ENCODE peak calls at places on chromosome 2, in nine cellular contexts. Y is activated naive CD4-positive, alpha-beta T cell treated with anti-CD3 and anti-CD28 coated beads, Interleukin-2, amount 50 U/mL, for 16 hours; U is endothelial cell of umbilical vein; D is upper lobe of right lung; I is LHCN-M2; Z is hepatocyte; C is Caki2; M is pancreas; H is T follicular helper cell. R is an unnamed sample.
A peak's percentile ranks its signal among the peaks of the same experiment; 100 is the strongest.

GRCh38 chr2:68250652-68251186 is 1.6 kb downstream of the PPP3R1 start:
- DNase-seq in Y (no peak), U (no peak), D (no peak), I (no peak), Z (no peak), C (no peak), M (no peak), H (no peak), R (no peak)

GRCh38 chr2:187689372-187689771 is 135.1 kb upstream of the TFPI start:
- DNase-seq in Y (no peak), U (peak; percentile 71), D (no peak), I (peak; percentile 48), Z (no peak), C (peak; percentile 5), M (no peak), H (no peak), R (no peak)

GRCh38 chr2:70692256-70692655 is 75.7 kb downstream of the ADD2 start:
- DNase-seq in Y (no peak), U (no peak), D (peak; percentile 39), I (no peak), Z (no peak), C (no peak), M (no peak), H (no peak), R (no peak)

GRCh38 chr2:224312741-224313140 is 89.2 kb downstream of the FAM124B start:
- DNase-seq in Y (no peak), U (no peak), D (no peak), I (peak; percentile 3), Z (no peak), C (no peak), M (no peak), H (no peak), R (no peak)

GRCh38 chr2:220194630-220195029 is 567.2 kb downstream of the SLC4A3 start:
- DNase-seq in Y (no peak), U (no peak), D (no peak), I (no peak), Z (no peak), C (no peak), M (no peak), H (no peak), R (no peak)

GRCh38 chr2:42954227-42954962 is 162.0 kb upstream of the HAAO start:
- DNase-seq in Y (no peak), U (no peak), D (no peak), I (peak; percentile 77), Z (no peak), C (peak; percentile 31), M (no peak), H (no peak), R (no peak)

GRCh38 chr2:35510641-35511040 is 844.9 kb upstream of the CRIM1 start:
- DNase-seq in Y (no peak), U (peak; percentile 92), D (no peak), I (no peak), Z (no peak), C (no peak), M (no peak), H (no peak), R (no peak)

GRCh38 chr2:137411556-137411955 is 552.7 kb upstream of the HNMT start:
- DNase-seq in Y (no peak), U (no peak), D (no peak), I (no peak), Z (peak; percentile 20), C (no peak), M (no peak), H (no peak), R (no peak)

GRCh38 chr2:205148756-205149155 is 533.5 kb upstream of the NRP2 start:
- DNase-seq in Y (no peak), U (no peak), D (no peak), I (no peak), Z (no peak), C (no peak), M (no peak), H (no peak), R (no peak)

GRCh38 chr2:86695053-86695691 is 24.9 kb upstream of the RMND5A start:
- DNase-seq in Y (no peak), U (no peak), D (no peak), I (peak; percentile 89), Z (peak; percentile 85), C (peak; percentile 98), M (no peak), H (no peak), R (no peak)

GRCh38 chr2:25814681-25815080 is 63.6 kb downstream of the ASXL2 start:
- DNase-seq in Y (no peak), U (no peak), D (no peak), I (no peak), Z (no peak), C (no peak), M (no peak), H (no peak), R (no peak)

GRCh38 chr2:76958749-76959148 is 563.4 kb downstream of the LRRTM4 start:
- DNase-seq in Y (no peak), U (peak; percentile 2), D (no peak), I (no peak), Z (peak; percentile 52), C (peak; percentile 11), M (no peak), H (no peak), R (no peak)

GRCh38 chr2:122421777-122422176 is 666.3 kb downstream of the TSN start:
- DNase-seq in Y (no peak), U (no peak), D (no peak), I (no peak), Z (no peak), C (no peak), M (no peak), H (no peak), R (no peak)

GRCh38 chr2:220460257-220460985 is 833.0 kb downstream of the SLC4A3 start:
- DNase-seq in Y (no peak), U (no peak), D (no peak), I (peak; percentile 15), Z (no peak), C (no peak), M (no peak), H (no peak), R (no peak)

GRCh38 chr2:128424806-128425205 is 106.1 kb upstream of the HS6ST1 start:
- DNase-seq in Y (no peak), U (no peak), D (peak; percentile 43), I (no peak), Z (no peak), C (no peak), M (no peak), H (no peak), R (no peak)

GRCh38 chr2:4803396-4803795 is 888.8 kb upstream of the SOX11 start:
- DNase-seq in Y (no peak), U (no peak), D (no peak), I (no peak), Z (no peak), C (no peak), M (no peak), H (no peak), R (no peak)

GRCh38 chr2:53911434-53912189 is 51.8 kb upstream of the GPR75 start:
- DNase-seq in Y (no peak), U (peak; percentile 5), D (no peak), I (peak; percentile 3), Z (no peak), C (no peak), M (no peak), H (no peak), R (no peak)

GRCh38 chr2:144553379-144553778 is 33.5 kb upstream of the ZEB2 start:
- DNase-seq in Y (no peak), U (peak; percentile 51), D (no peak), I (peak; percentile 91), Z (no peak), C (peak; percentile 89), M (no peak), H (no peak), R (no peak)

GRCh38 chr2:17538022-17538843 is 2.3 kb upstream of the VSNL1 start:
- DNase-seq in Y (no peak), U (peak; percentile 17), D (no peak), I (no peak), Z (peak; percentile 18), C (peak; percentile 82), M (no peak), H (no peak), R (peak; percentile 62)

GRCh38 chr2:151619337-151619989 is 114.8 kb downstream of the NEB start:
- DNase-seq in Y (no peak), U (peak; percentile 97), D (no peak), I (no peak), Z (no peak), C (peak; percentile 67), M (no peak), H (no peak), R (no peak)

GRCh38 chr2:109637749-109638570 is 23.8 kb downstream of the SOWAHC start:
- DNase-seq in Y (no peak), U (no peak), D (no peak), I (no peak), Z (no peak), C (no peak), M (no peak), H (no peak), R (no peak)

GRCh38 chr2:187655001-187655400 is 100.8 kb upstream of the TFPI start:
- DNase-seq in Y (no peak), U (no peak), D (no peak), I (no peak), Z (no peak), C (no peak), M (no peak), H (no peak), R (no peak)

GRCh38 chr2:42128731-42129486 is 40.2 kb upstream of the EML4 start:
- DNase-seq in Y (no peak), U (peak; percentile 44), D (no peak), I (peak; percentile 93), Z (no peak), C (peak; percentile 63), M (no peak), H (no peak), R (no peak)

R was measured in G401.